ENCODE peak calls at places on chromosome X, in eight cellular contexts. One of them, this sample, is unnamed. For H3K36me3, H3K9me3 and H3K4me1, the result is how much of the 10 kb centered on the place peaks cover.

GRCh38 chrX:1411331-1411730 is 19.4 kb upstream of the SLC25A6 start:
- DNase-seq in transverse colon: no peak
- DNase-seq in CD8-positive, alpha-beta memory T cell: no peak
- DNase-seq in K562: no peak
- DNase-seq in Caco-2: no peak
- DNase-seq in fibroblast of lung: no peak
- DNase-seq in iPS DF 6.9: no peak
- DNase-seq in psoas muscle: no peak
- DNase-seq in this sample: no peak

GRCh38 chrX:49308604-49309269 is 5.3 kb downstream of the GAGE10 start:
- DNase-seq in transverse colon: no peak
- DNase-seq in CD8-positive, alpha-beta memory T cell: no peak
- DNase-seq in K562: no peak
- DNase-seq in Caco-2: no peak
- DNase-seq in fibroblast of lung: peak
- DNase-seq in iPS DF 6.9: no peak
- DNase-seq in psoas muscle: no peak
- DNase-seq in this sample: no peak

GRCh38 chrX:38595801-38596200 is 34.5 kb downstream of the TSPAN7 start:
- DNase-seq in transverse colon: no peak
- DNase-seq in CD8-positive, alpha-beta memory T cell: no peak
- DNase-seq in K562: no peak
- DNase-seq in Caco-2: no peak
- DNase-seq in fibroblast of lung: no peak
- DNase-seq in iPS DF 6.9: no peak
- DNase-seq in psoas muscle: no peak
- DNase-seq in this sample: no peak

GRCh38 chrX:13540602-13541001 is 28.8 kb upstream of the EGFL6 start:
- DNase-seq in transverse colon: no peak
- DNase-seq in CD8-positive, alpha-beta memory T cell: no peak
- DNase-seq in K562: no peak
- DNase-seq in Caco-2: no peak
- DNase-seq in fibroblast of lung: no peak
- DNase-seq in iPS DF 6.9: no peak
- DNase-seq in psoas muscle: no peak
- DNase-seq in this sample: no peak

GRCh38 chrX:130975947-130976346 is 72.9 kb upstream of the ENOX2 start:
- DNase-seq in transverse colon: peak
- DNase-seq in CD8-positive, alpha-beta memory T cell: peak
- DNase-seq in K562: peak
- DNase-seq in Caco-2: peak
- DNase-seq in fibroblast of lung: peak
- DNase-seq in iPS DF 6.9: no peak
- DNase-seq in psoas muscle: no peak
- DNase-seq in this sample: peak

GRCh38 chrX:34629572-34629971 is 27.5 kb downstream of the TMEM47 start:
- DNase-seq in transverse colon: no peak
- DNase-seq in CD8-positive, alpha-beta memory T cell: no peak
- DNase-seq in K562: no peak
- DNase-seq in Caco-2: no peak
- DNase-seq in fibroblast of lung: peak
- DNase-seq in iPS DF 6.9: no peak
- DNase-seq in psoas muscle: no peak
- DNase-seq in this sample: peak

GRCh38 chrX:38192007-38192625 is 28.6 kb downstream of the SRPX start:
- DNase-seq in transverse colon: peak
- DNase-seq in CD8-positive, alpha-beta memory T cell: no peak
- DNase-seq in K562: peak
- DNase-seq in Caco-2: no peak
- DNase-seq in fibroblast of lung: peak
- DNase-seq in iPS DF 6.9: no peak
- DNase-seq in psoas muscle: no peak
- DNase-seq in this sample: peak

GRCh38 chrX:56557376-56557929 is 6.0 kb upstream of the UBQLN2 start:
- DNase-seq in transverse colon: no peak
- DNase-seq in CD8-positive, alpha-beta memory T cell: no peak
- DNase-seq in K562: no peak
- DNase-seq in Caco-2: no peak
- DNase-seq in fibroblast of lung: no peak
- DNase-seq in iPS DF 6.9: no peak
- DNase-seq in psoas muscle: no peak
- DNase-seq in this sample: no peak

GRCh38 chrX:131841496-131842410 is 181.3 kb upstream of the STK26 start:
- DNase-seq in transverse colon: peak
- DNase-seq in CD8-positive, alpha-beta memory T cell: peak
- DNase-seq in K562: peak
- DNase-seq in Caco-2: peak
- DNase-seq in fibroblast of lung: peak
- DNase-seq in iPS DF 6.9: peak
- DNase-seq in psoas muscle: no peak
- DNase-seq in this sample: peak

GRCh38 chrX:112851161-112851779 is 10.6 kb upstream of the AMOT start:
- DNase-seq in transverse colon: no peak
- DNase-seq in CD8-positive, alpha-beta memory T cell: no peak
- DNase-seq in K562: no peak
- DNase-seq in Caco-2: peak
- DNase-seq in fibroblast of lung: no peak
- DNase-seq in iPS DF 6.9: no peak
- DNase-seq in psoas muscle: no peak
- DNase-seq in this sample: no peak

GRCh38 chrX:113522814-113523213 is 682.2 kb upstream of the AMOT start:
- DNase-seq in transverse colon: no peak
- DNase-seq in CD8-positive, alpha-beta memory T cell: no peak
- DNase-seq in K562: no peak
- DNase-seq in Caco-2: no peak
- DNase-seq in fibroblast of lung: no peak
- DNase-seq in iPS DF 6.9: no peak
- DNase-seq in psoas muscle: no peak
- DNase-seq in this sample: no peak

GRCh38 chrX:1554469-1555210 is 17.7 kb upstream of the P2RY8 start:
- DNase-seq in transverse colon: no peak
- DNase-seq in CD8-positive, alpha-beta memory T cell: peak
- DNase-seq in K562: no peak
- DNase-seq in Caco-2: no peak
- DNase-seq in fibroblast of lung: no peak
- DNase-seq in iPS DF 6.9: no peak
- DNase-seq in psoas muscle: no peak
- DNase-seq in this sample: no peak

GRCh38 chrX:43958529-43958928 is 14.7 kb downstream of the NDP start:
- DNase-seq in transverse colon: peak
- DNase-seq in CD8-positive, alpha-beta memory T cell: peak
- DNase-seq in K562: peak
- DNase-seq in Caco-2: peak
- DNase-seq in fibroblast of lung: peak
- DNase-seq in iPS DF 6.9: peak
- DNase-seq in psoas muscle: no peak
- DNase-seq in this sample: peak

GRCh38 chrX:123648028-123648810 is 84.6 kb downstream of the THOC2 start:
- DNase-seq in transverse colon: peak
- DNase-seq in CD8-positive, alpha-beta memory T cell: no peak
- DNase-seq in K562: no peak
- DNase-seq in Caco-2: peak
- DNase-seq in fibroblast of lung: peak
- DNase-seq in iPS DF 6.9: peak
- DNase-seq in psoas muscle: no peak
- DNase-seq in this sample: peak

GRCh38 chrX:110657073-110657472 is 138.5 kb downstream of the CHRDL1 start:
- DNase-seq in transverse colon: no peak
- DNase-seq in CD8-positive, alpha-beta memory T cell: no peak
- DNase-seq in K562: no peak
- DNase-seq in Caco-2: no peak
- DNase-seq in fibroblast of lung: no peak
- DNase-seq in iPS DF 6.9: no peak
- DNase-seq in psoas muscle: no peak
- DNase-seq in this sample: no peak

DNA sequence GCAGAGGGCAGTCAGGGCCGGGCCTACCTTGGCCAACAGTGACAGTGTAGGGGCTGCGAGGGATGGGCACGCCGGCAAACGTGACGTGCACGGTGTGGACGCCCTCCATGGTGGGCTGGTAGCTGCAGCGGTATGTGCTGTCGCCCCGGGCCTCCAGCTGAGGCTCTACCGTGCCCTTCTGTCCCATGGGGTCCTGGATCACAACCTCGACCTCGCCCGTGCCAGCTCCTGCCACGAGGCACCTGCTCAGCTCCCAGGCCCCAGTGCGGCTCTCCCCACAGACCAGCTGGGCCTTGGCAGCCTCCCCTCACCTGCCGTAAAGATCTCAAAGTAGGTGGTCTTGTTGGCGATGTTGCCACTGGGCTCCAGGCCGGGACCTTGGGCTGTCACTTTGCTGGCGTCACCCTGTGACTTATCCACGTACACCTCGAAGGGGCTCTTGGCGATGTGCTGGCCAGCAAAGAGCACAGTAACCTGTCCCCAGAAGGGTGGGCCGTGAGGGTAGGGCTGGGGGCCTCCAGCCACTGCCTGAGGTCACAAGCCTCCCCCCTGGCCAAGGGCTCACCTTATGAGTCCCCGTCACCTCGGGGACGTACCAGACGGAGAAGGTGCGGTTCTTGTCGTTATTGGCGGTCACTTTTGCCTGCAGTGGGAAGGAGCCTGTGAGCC is 8.3 kb downstream of the FLNA start:
- DNase-seq in transverse colon: no peak
- DNase-seq in CD8-positive, alpha-beta memory T cell: no peak
- DNase-seq in K562: no peak
- DNase-seq in Caco-2: no peak
- DNase-seq in fibroblast of lung: no peak
- DNase-seq in iPS DF 6.9: no peak
- DNase-seq in psoas muscle: no peak
- DNase-seq in this sample: no peak
- H3K36me3 ChIP-seq in transverse colon: under half
- H3K36me3 ChIP-seq in CD8-positive, alpha-beta memory T cell: half or more
- H3K36me3 ChIP-seq in K562: half or more
- H3K36me3 ChIP-seq in Caco-2: under half
- H3K36me3 ChIP-seq in fibroblast of lung: half or more
- H3K36me3 ChIP-seq in iPS DF 6.9: half or more
- H3K36me3 ChIP-seq in psoas muscle: under half
- H3K36me3 ChIP-seq in this sample: half or more

GRCh38 chrX:153878969-153879653 is 6.9 kb downstream of the L1CAM start:
- DNase-seq in transverse colon: no peak
- DNase-seq in CD8-positive, alpha-beta memory T cell: no peak
- DNase-seq in K562: no peak
- DNase-seq in Caco-2: no peak
- DNase-seq in fibroblast of lung: no peak
- DNase-seq in iPS DF 6.9: no peak
- DNase-seq in psoas muscle: peak
- DNase-seq in this sample: peak

GRCh38 chrX:153881281-153881680 is 4.7 kb downstream of the L1CAM start:
- DNase-seq in transverse colon: no peak
- DNase-seq in CD8-positive, alpha-beta memory T cell: no peak
- DNase-seq in K562: no peak
- DNase-seq in Caco-2: no peak
- DNase-seq in fibroblast of lung: no peak
- DNase-seq in iPS DF 6.9: no peak
- DNase-seq in psoas muscle: peak
- DNase-seq in this sample: no peak

GRCh38 chrX:153879741-153880439 is 6.1 kb downstream of the L1CAM start:
- DNase-seq in transverse colon: no peak
- DNase-seq in CD8-positive, alpha-beta memory T cell: no peak
- DNase-seq in K562: no peak
- DNase-seq in Caco-2: no peak
- DNase-seq in fibroblast of lung: no peak
- DNase-seq in iPS DF 6.9: no peak
- DNase-seq in psoas muscle: peak
- DNase-seq in this sample: no peak

GRCh38 chrX:153882086-153882498 is 3.9 kb downstream of the L1CAM start:
- DNase-seq in transverse colon: no peak
- DNase-seq in CD8-positive, alpha-beta memory T cell: no peak
- DNase-seq in K562: no peak
- DNase-seq in Caco-2: peak
- DNase-seq in fibroblast of lung: no peak
- DNase-seq in iPS DF 6.9: no peak
- DNase-seq in psoas muscle: no peak
- DNase-seq in this sample: no peak

GRCh38 chrX:153880440-153880815 is 5.5 kb downstream of the L1CAM start:
- DNase-seq in transverse colon: no peak
- DNase-seq in CD8-positive, alpha-beta memory T cell: no peak
- DNase-seq in K562: no peak
- DNase-seq in Caco-2: no peak
- DNase-seq in fibroblast of lung: no peak
- DNase-seq in iPS DF 6.9: no peak
- DNase-seq in psoas muscle: peak
- DNase-seq in this sample: no peak
- H3K9me3 ChIP-seq in transverse colon: under half
- H3K9me3 ChIP-seq in CD8-positive, alpha-beta memory T cell: under half
- H3K9me3 ChIP-seq in K562: under half
- H3K9me3 ChIP-seq in Caco-2: under half
- H3K9me3 ChIP-seq in fibroblast of lung: under half
- H3K9me3 ChIP-seq in iPS DF 6.9: under half
- H3K9me3 ChIP-seq in psoas muscle: under half
- H3K9me3 ChIP-seq in this sample: under half

DNA sequence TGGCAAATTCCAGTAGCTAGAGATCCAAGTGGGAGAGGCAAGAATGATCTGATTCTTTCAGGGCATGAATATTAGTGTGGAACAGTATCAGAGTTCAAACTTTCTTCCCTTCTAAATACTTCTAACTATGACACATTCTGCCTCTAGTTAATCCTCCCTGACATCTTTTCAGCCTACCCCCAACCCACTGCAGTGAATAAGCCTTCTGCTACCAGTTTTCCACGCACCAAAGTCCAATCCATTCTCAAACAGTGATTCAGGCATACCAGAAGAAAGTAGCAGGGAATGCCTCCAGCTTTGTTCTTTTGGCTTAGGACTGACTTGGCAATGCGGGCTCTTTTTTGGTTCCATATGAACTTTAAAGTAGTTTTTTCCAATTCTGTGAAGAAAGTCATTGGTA is 155.4 kb upstream of the FTHL17 start:
- DNase-seq in transverse colon: no peak
- DNase-seq in CD8-positive, alpha-beta memory T cell: no peak
- DNase-seq in K562: no peak
- DNase-seq in Caco-2: peak
- DNase-seq in fibroblast of lung: no peak
- DNase-seq in iPS DF 6.9: no peak
- DNase-seq in psoas muscle: no peak
- DNase-seq in this sample: no peak
- H3K4me1 ChIP-seq in transverse colon: under half
- H3K4me1 ChIP-seq in CD8-positive, alpha-beta memory T cell: under half
- H3K4me1 ChIP-seq in K562: under half
- H3K4me1 ChIP-seq in Caco-2: under half
- H3K4me1 ChIP-seq in fibroblast of lung: under half
- H3K4me1 ChIP-seq in iPS DF 6.9: under half
- H3K4me1 ChIP-seq in psoas muscle: under half
- H3K4me1 ChIP-seq in this sample: under half

DNA sequence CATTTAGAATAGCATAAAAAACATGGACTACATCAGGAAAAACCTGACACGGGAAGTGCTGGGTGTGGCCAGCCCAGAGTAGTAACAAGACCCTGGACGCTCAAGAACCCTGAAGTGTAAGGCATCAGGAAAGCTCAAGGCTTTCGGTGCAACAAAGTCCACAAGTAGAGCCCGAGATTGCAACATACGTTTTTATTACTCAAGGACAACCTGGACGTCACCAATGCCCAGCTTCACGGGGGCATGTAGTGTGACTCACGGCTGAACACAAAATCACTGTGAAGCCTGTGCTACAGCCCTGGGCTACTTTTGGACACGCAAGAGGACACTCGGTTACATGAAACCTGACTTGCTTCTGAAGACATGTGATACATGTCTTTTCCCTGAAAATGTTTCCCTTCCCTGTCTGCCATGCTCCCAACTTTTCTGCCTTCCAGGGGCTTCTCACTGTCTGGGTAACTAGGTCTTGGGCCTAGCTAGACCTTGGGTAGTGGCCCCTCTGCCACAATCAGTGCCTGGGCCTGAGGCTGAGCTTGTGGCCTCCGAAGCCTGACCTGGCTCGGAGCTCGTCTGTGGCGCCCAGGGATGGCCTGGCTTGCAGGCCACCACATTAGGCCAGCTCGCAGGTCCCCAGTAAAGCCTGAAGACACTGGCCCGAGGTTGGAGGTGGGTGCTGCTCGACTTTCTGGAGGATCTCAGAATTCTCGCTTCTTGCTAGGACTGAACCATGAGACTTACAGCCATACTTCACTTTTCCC is 9.2 kb downstream of the IRAK1 start:
- DNase-seq in transverse colon: no peak
- DNase-seq in CD8-positive, alpha-beta memory T cell: no peak
- DNase-seq in K562: no peak
- DNase-seq in Caco-2: no peak
- DNase-seq in fibroblast of lung: no peak
- DNase-seq in iPS DF 6.9: no peak
- DNase-seq in psoas muscle: peak
- DNase-seq in this sample: no peak
- H3K36me3 ChIP-seq in transverse colon: under half
- H3K36me3 ChIP-seq in CD8-positive, alpha-beta memory T cell: under half
- H3K36me3 ChIP-seq in K562: half or more
- H3K36me3 ChIP-seq in Caco-2: under half
- H3K36me3 ChIP-seq in fibroblast of lung: under half
- H3K36me3 ChIP-seq in iPS DF 6.9: under half
- H3K36me3 ChIP-seq in psoas muscle: under half
- H3K36me3 ChIP-seq in this sample: under half

This sample was measured in A673.